ENCODE peak calls at places on chromosome 16, in seven cellular contexts. W is breast epithelium; H is GM20000; M is thoracic aorta; E is K562; N is CD4-positive, alpha-beta T cell; S is heart left ventricle. R is an unnamed sample.

GRCh38 chr16:11456741-11457140 is 111.5 kb downstream of the RMI2 start:
- DNase-seq in S (no peak), W (no peak), H (no peak), E (no peak), N (no peak), M (no peak), R (no peak)

GRCh38 chr16:2953706-2954105 is 10.4 kb upstream of the KREMEN2 start:
- DNase-seq in H (no peak), N (no peak), M (no peak), E (no peak), W (no peak), S (no peak), R (no peak)

GRCh38 chr16:84884311-84885023 is 64.7 kb downstream of the CRISPLD2 start:
- DNase-seq in W (no peak), E (peak; percentile 68), N (no peak), M (no peak), S (peak; percentile 47), H (no peak), R (peak; percentile 37)

GRCh38 chr16:82769845-82770244 is 143.1 kb downstream of the CDH13 start:
- DNase-seq in N (no peak), E (no peak), S (peak; percentile 64), M (no peak), W (no peak), H (no peak), R (no peak)

GRCh38 chr16:84995666-84996065 is 15.7 kb downstream of the ZDHHC7 start:
- DNase-seq in W (no peak), E (no peak), H (no peak), S (peak; percentile 2), N (no peak), M (no peak), R (no peak)

GRCh38 chr16:3997231-3997841 is 116.8 kb upstream of the CREBBP start:
- DNase-seq in H (no peak), S (no peak), W (no peak), N (no peak), M (no peak), E (no peak), R (no peak)

GRCh38 chr16:55703003-55704001 is 47.5 kb downstream of the SLC6A2 start:
- DNase-seq in W (no peak), S (no peak), M (no peak), H (peak; percentile 25), E (peak; percentile 19), N (no peak), R (peak; percentile 19)

GRCh38 chr16:48435319-48435682 is 50.1 kb upstream of the SIAH1 start:
- DNase-seq in W (no peak), E (no peak), N (no peak), H (no peak), M (no peak), S (no peak), R (no peak)

GRCh38 chr16:17768257-17768656 is 297.5 kb upstream of the XYLT1 start:
- DNase-seq in W (no peak), H (no peak), N (no peak), M (no peak), S (no peak), E (no peak), R (no peak)

GRCh38 chr16:30979170-30980067 is 5.6 kb upstream of the HSD3B7 start:
- DNase-seq in M (no peak), H (no peak), S (no peak), W (no peak), N (no peak), E (peak; percentile 56), R (no peak)

GRCh38 chr16:11672206-11673090 is 4.2 kb downstream of the SNN start:
- DNase-seq in N (peak; percentile 38), W (no peak), M (no peak), S (no peak), H (no peak), E (peak; percentile 34), R (no peak)

GRCh38 chr16:66598111-66598510 is 6.4 kb upstream of the CMTM3 start:
- DNase-seq in H (no peak), M (no peak), W (no peak), S (no peak), N (no peak), E (no peak), R (no peak)

GRCh38 chr16:28218109-28218508 is 6.3 kb upstream of the XPO6 start:
- DNase-seq in H (peak; percentile 64), N (peak; percentile 68), M (no peak), E (no peak), S (no peak), W (no peak), R (no peak)

GRCh38 chr16:28213396-28213795 is 1.6 kb upstream of the XPO6 start:
- DNase-seq in W (no peak), E (no peak), M (no peak), N (no peak), H (no peak), S (no peak), R (no peak)

GRCh38 chr16:28219283-28219682 is 7.5 kb upstream of the XPO6 start:
- DNase-seq in H (no peak), N (no peak), M (no peak), S (no peak), E (no peak), W (no peak), R (no peak)

GRCh38 chr16:28212532-28212873 is 738 bp upstream of the XPO6 start:
- DNase-seq in S (no peak), N (no peak), W (no peak), H (no peak), M (no peak), E (no peak), R (no peak)

DNA sequence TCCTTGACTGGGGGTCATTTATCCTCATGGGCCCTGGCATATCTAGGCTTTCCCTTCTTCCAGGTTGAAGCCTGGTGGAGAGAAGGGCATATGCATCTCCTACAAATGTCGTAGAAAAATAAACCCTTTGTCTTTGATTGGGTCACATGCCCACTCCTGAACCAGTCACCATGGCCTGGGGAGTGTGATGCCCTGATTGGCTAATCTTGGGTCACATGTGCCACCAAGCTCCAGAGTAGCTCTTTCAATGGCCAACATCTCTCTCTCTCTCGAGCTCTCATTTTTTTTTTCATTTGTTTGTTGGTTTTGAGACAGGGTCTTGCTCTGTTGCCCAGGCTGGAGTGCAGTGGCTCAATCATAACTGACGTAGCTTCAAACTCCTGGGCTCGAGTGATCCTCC is 5.6 kb upstream of the XPO6 start:
- DNase-seq in M (no peak), S (no peak), H (no peak), W (no peak), E (no peak), N (no peak), R (no peak)
- TF ChIP-seq CTCF in M (no peak), S (no peak), H (no peak), W (no peak), E (no peak), N (no peak), R (no peak)

GRCh38 chr16:75254359-75254837 is 3.0 kb upstream of the BCAR1 start:
- DNase-seq in N (no peak), H (no peak), W (no peak), E (no peak), M (no peak), S (no peak), R (peak; percentile 28)

GRCh38 chr16:75252049-75252864 is 833 bp upstream of the BCAR1 start:
- DNase-seq in M (no peak), W (no peak), H (no peak), N (no peak), E (no peak), S (no peak), R (no peak)

GRCh38 chr16:75250809-75251279 is 580 bp downstream of the BCAR1 start:
- DNase-seq in S (no peak), W (no peak), N (no peak), E (peak; percentile 80), H (peak; percentile 86), M (no peak), R (peak; percentile 67)

GRCh38 chr16:75251280-75252048 is at the start of gene BCAR1:
- DNase-seq in E (peak; percentile 96), N (no peak), S (peak; percentile 95), H (peak; percentile 96), W (peak; percentile 79), M (no peak), R (peak; percentile 94)

DNA sequence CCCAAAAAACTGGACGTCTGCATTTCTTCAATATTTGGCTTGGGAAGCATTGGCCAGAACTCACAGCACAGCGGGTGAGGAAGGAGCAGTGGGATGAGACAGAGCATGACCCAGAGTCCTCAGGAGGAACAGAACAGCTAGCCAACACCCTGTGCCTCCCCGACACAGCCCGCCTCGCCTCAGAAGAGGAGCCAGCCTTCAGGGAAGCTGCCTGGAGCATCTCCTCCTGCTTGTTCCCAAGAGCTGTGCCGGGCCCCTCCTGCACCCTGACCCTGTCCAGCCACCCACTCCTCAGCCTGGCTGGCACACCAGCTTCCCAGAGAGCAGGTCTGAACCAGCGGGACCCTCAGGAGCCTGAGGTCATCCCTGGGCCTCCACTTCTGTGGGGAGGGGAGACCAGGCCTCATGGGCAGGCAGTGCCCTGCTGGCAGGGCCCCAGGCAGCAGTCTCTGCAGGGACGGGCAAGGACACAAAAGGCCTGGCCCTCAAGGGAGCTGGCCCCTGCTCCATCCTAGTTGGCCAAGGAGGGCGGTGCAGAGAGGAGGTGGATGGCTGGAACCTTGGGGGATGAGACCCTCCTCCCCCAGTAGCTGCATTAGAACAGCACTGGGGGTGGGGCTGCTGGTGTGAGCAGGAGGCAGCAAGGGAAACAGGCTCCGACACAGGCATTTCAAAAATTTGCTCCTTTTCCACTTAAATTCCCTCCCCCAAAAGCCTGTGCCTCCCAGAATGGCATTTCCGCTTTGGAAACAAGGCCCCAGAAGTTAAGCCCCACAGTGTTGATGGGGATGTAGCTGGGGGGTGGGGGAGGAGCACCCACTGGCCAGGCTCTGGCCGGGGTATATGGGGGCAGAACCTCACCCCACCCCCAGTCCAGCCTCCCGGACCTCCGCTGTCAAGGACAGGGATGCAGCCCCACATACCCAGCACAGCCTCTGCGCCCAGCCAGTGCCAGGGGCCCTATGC is 1.8 kb upstream of the BCAR1 start:
- DNase-seq in W (no peak), S (no peak), M (no peak), E (no peak), N (no peak), H (no peak), R (peak; percentile 40)
- TF ChIP-seq CTCF in W (no peak), S (no peak), M (no peak), E (no peak), N (no peak), H (no peak), R (no peak)

GRCh38 chr16:6682142-6682811 is 650.4 kb upstream of the RBFOX1 start:
- DNase-seq in E (peak; percentile 70), W (no peak), H (peak; percentile 24), S (peak; percentile 24), M (no peak), N (no peak), R (peak; percentile 72)
- TF ChIP-seq CTCF in E (peak; percentile 82), W (peak; percentile 27), H (peak; percentile 52), S (peak; percentile 34), M (no peak), N (no peak), R (peak; percentile 85)

GRCh38 chr16:80369138-80369537 is 171.7 kb upstream of the DYNLRB2 start:
- DNase-seq in W (no peak), S (no peak), H (no peak), M (no peak), E (no peak), N (no peak), R (no peak)

GRCh38 chr16:80366023-80366422 is 174.8 kb upstream of the DYNLRB2 start:
- DNase-seq in H (no peak), W (no peak), S (no peak), E (no peak), M (no peak), N (no peak), R (no peak)

GRCh38 chr16:80362816-80363215 is 178.0 kb upstream of the DYNLRB2 start:
- DNase-seq in N (no peak), H (no peak), M (no peak), E (no peak), S (no peak), W (no peak), R (no peak)

GRCh38 chr16:80369559-80369958 is 171.2 kb upstream of the DYNLRB2 start:
- DNase-seq in H (no peak), E (no peak), W (no peak), S (peak; percentile 33), M (no peak), N (no peak), R (peak; percentile 54)

GRCh38 chr16:80367037-80367658 is 173.6 kb upstream of the DYNLRB2 start:
- DNase-seq in H (no peak), N (no peak), W (no peak), M (no peak), S (no peak), E (no peak), R (no peak)
- TF ChIP-seq CTCF in H (no peak), N (no peak), W (no peak), M (no peak), S (no peak), E (no peak), R (no peak)